ENCODE peak calls at places on chromosomes 3 and 15, in nine cellular contexts. M is activated naive CD4-positive, alpha-beta T cell; J is activated T-cell treated with anti-CD3 and anti-CD28 coated beads, Interleukin-2, amount 50 U/mL, for 72 hours; F is RCC 7860; C is hypothalamus; O is DMS53; T is body of pancreas; A is iPS DF 19.7; N is esophagus squamous epithelium. V is an unnamed sample.

GRCh38 chr15:46502668-46503067 is 867.8 kb downstream of the SQOR start:
- DNase-seq in O (peak), C (no peak), M (no peak), N (no peak), F (peak), A (no peak), J (no peak), T (no peak), V (peak)

GRCh38 chr3:122843604-122844003 is 48.7 kb downstream of the SLC49A4 start:
- DNase-seq in M (no peak), N (no peak), C (no peak), T (no peak), F (no peak), O (no peak), J (no peak), A (no peak), V (no peak)

GRCh38 chr15:92666780-92667179 is 11.2 kb upstream of the FAM174B start:
- DNase-seq in T (peak), O (peak), F (no peak), N (no peak), J (no peak), M (no peak), A (no peak), C (no peak), V (no peak)

GRCh38 chr3:189169728-189170127 is 2.0 kb upstream of the TPRG1 start:
- DNase-seq in N (no peak), C (no peak), F (no peak), J (no peak), T (no peak), O (no peak), A (no peak), M (no peak), V (no peak)

GRCh38 chr3:101999177-101999778 is 150.0 kb downstream of the NFKBIZ start:
- DNase-seq in C (no peak), N (no peak), A (no peak), T (no peak), O (no peak), M (no peak), F (peak), J (no peak), V (no peak)

GRCh38 chr3:157129782-157130137 is 30.2 kb downstream of the CCNL1 start:
- DNase-seq in M (no peak), T (no peak), N (no peak), O (peak), J (peak), F (peak), A (no peak), C (peak), V (no peak)

GRCh38 chr15:90064931-90065681 is 37.2 kb downstream of the IDH2 start:
- DNase-seq in M (no peak), T (no peak), A (no peak), J (no peak), O (no peak), C (no peak), N (no peak), F (no peak), V (no peak)

GRCh38 chr3:71532639-71533395 is 50.7 kb downstream of the FOXP1 start:
- DNase-seq in J (no peak), F (no peak), M (no peak), N (no peak), T (no peak), C (no peak), O (peak), A (no peak), V (peak)

GRCh38 chr3:192850501-192850981 is 67.1 kb downstream of the MB21D2 start:
- DNase-seq in O (peak), F (peak), A (no peak), M (no peak), N (no peak), T (no peak), C (no peak), J (peak), V (no peak)

GRCh38 chr3:166554006-166554405 is 716.8 kb upstream of the BCHE start:
- DNase-seq in M (no peak), T (no peak), A (no peak), F (no peak), N (no peak), C (no peak), O (no peak), J (no peak), V (no peak)

GRCh38 chr15:89143503-89144162 is 55.4 kb downstream of the ABHD2 start:
- DNase-seq in M (no peak), F (no peak), J (no peak), O (peak), A (no peak), C (peak), N (no peak), T (no peak), V (peak)

GRCh38 chr3:195895900-195896360 is 12.4 kb downstream of the TNK2 start:
- DNase-seq in A (no peak), O (peak), J (peak), N (no peak), M (peak), T (peak), C (peak), F (peak), V (no peak)

GRCh38 chr3:134423153-134423552 is 48.9 kb upstream of the AMOTL2 start:
- DNase-seq in O (peak), J (no peak), A (peak), C (no peak), N (no peak), M (no peak), T (no peak), F (no peak), V (peak)

GRCh38 chr3:150436161-150436560 is 28.1 kb downstream of the TSC22D2 start:
- DNase-seq in T (no peak), C (no peak), O (no peak), M (no peak), F (no peak), A (no peak), J (no peak), N (no peak), V (no peak)

V was measured in cardiac fibroblast.